ENCODE peak calls at places on chromosomes 7 and 10, in nine cellular contexts. One of them, this sample, is unnamed.

GRCh38 chr7:117283779-117284178 is 39.1 kb downstream of the WNT2 start:
- DNase-seq in transverse colon: no peak
- DNase-seq in upper lobe of left lung: no peak
- DNase-seq in spleen: no peak
- DNase-seq in GM12892: no peak
- DNase-seq in stomach: no peak
- DNase-seq in prostate gland: no peak
- DNase-seq in suprapubic skin: peak; percentile 49
- DNase-seq in K562: no peak
- DNase-seq in this sample: no peak

GRCh38 chr7:84637568-84638338 is 443.2 kb upstream of the SEMA3A start:
- DNase-seq in transverse colon: no peak
- DNase-seq in upper lobe of left lung: no peak
- DNase-seq in spleen: peak; percentile 47
- DNase-seq in GM12892: no peak
- DNase-seq in stomach: no peak
- DNase-seq in prostate gland: no peak
- DNase-seq in suprapubic skin: no peak
- DNase-seq in K562: no peak
- DNase-seq in this sample: no peak

GRCh38 chr10:92814790-92815189 is 33.5 kb upstream of the EXOC6 start:
- DNase-seq in transverse colon: no peak
- DNase-seq in upper lobe of left lung: no peak
- DNase-seq in spleen: no peak
- DNase-seq in GM12892: no peak
- DNase-seq in stomach: no peak
- DNase-seq in prostate gland: no peak
- DNase-seq in suprapubic skin: no peak
- DNase-seq in K562: no peak
- DNase-seq in this sample: no peak

GRCh38 chr10:28302012-28302667 is 724 bp downstream of the MPP7 start:
- DNase-seq in transverse colon: peak; percentile 14
- DNase-seq in upper lobe of left lung: peak; percentile 34
- DNase-seq in spleen: no peak
- DNase-seq in GM12892: no peak
- DNase-seq in stomach: no peak
- DNase-seq in prostate gland: peak; percentile 15
- DNase-seq in suprapubic skin: no peak
- DNase-seq in K562: peak; percentile 66
- DNase-seq in this sample: no peak

GRCh38 chr7:20299145-20299544 is 31.6 kb upstream of the ITGB8 start:
- DNase-seq in transverse colon: no peak
- DNase-seq in upper lobe of left lung: no peak
- DNase-seq in spleen: no peak
- DNase-seq in GM12892: no peak
- DNase-seq in stomach: no peak
- DNase-seq in prostate gland: no peak
- DNase-seq in suprapubic skin: no peak
- DNase-seq in K562: no peak
- DNase-seq in this sample: no peak

GRCh38 chr7:151886783-151887182 is 9.9 kb upstream of the PRKAG2 start:
- DNase-seq in transverse colon: no peak
- DNase-seq in upper lobe of left lung: no peak
- DNase-seq in spleen: peak; percentile 54
- DNase-seq in GM12892: no peak
- DNase-seq in stomach: no peak
- DNase-seq in prostate gland: no peak
- DNase-seq in suprapubic skin: peak; percentile 72
- DNase-seq in K562: no peak
- DNase-seq in this sample: no peak

GRCh38 chr7:4849390-4849789 is 12.4 kb downstream of the PAPOLB start:
- DNase-seq in transverse colon: no peak
- DNase-seq in upper lobe of left lung: peak; percentile 48
- DNase-seq in spleen: no peak
- DNase-seq in GM12892: no peak
- DNase-seq in stomach: no peak
- DNase-seq in prostate gland: peak; percentile 28
- DNase-seq in suprapubic skin: peak; percentile 16
- DNase-seq in K562: peak; percentile 69
- DNase-seq in this sample: no peak

GRCh38 chr10:89699581-89700064 is 1.8 kb upstream of the KIF20B start:
- DNase-seq in transverse colon: no peak
- DNase-seq in upper lobe of left lung: no peak
- DNase-seq in spleen: no peak
- DNase-seq in GM12892: no peak
- DNase-seq in stomach: no peak
- DNase-seq in prostate gland: no peak
- DNase-seq in suprapubic skin: no peak
- DNase-seq in K562: no peak
- DNase-seq in this sample: no peak

GRCh38 chr10:62076872-62077271 is 175.4 kb downstream of the ARID5B start:
- DNase-seq in transverse colon: no peak
- DNase-seq in upper lobe of left lung: no peak
- DNase-seq in spleen: no peak
- DNase-seq in GM12892: no peak
- DNase-seq in stomach: no peak
- DNase-seq in prostate gland: no peak
- DNase-seq in suprapubic skin: no peak
- DNase-seq in K562: no peak
- DNase-seq in this sample: no peak

GRCh38 chr10:48594799-48595198 is 10.1 kb downstream of the ARHGAP22 start:
- DNase-seq in transverse colon: no peak
- DNase-seq in upper lobe of left lung: no peak
- DNase-seq in spleen: no peak
- DNase-seq in GM12892: no peak
- DNase-seq in stomach: no peak
- DNase-seq in prostate gland: no peak
- DNase-seq in suprapubic skin: no peak
- DNase-seq in K562: no peak
- DNase-seq in this sample: no peak

GRCh38 chr10:99981581-99982199 is 28.1 kb downstream of the DNMBP start:
- DNase-seq in transverse colon: no peak
- DNase-seq in upper lobe of left lung: no peak
- DNase-seq in spleen: no peak
- DNase-seq in GM12892: no peak
- DNase-seq in stomach: no peak
- DNase-seq in prostate gland: no peak
- DNase-seq in suprapubic skin: no peak
- DNase-seq in K562: no peak
- DNase-seq in this sample: no peak

GRCh38 chr10:69043931-69044531 is 43.9 kb upstream of the SRGN start:
- DNase-seq in transverse colon: no peak
- DNase-seq in upper lobe of left lung: no peak
- DNase-seq in spleen: no peak
- DNase-seq in GM12892: no peak
- DNase-seq in stomach: no peak
- DNase-seq in prostate gland: no peak
- DNase-seq in suprapubic skin: no peak
- DNase-seq in K562: no peak
- DNase-seq in this sample: no peak

GRCh38 chr10:133339708-133340380 is 3.1 kb upstream of the CALY start:
- DNase-seq in transverse colon: no peak
- DNase-seq in upper lobe of left lung: no peak
- DNase-seq in spleen: no peak
- DNase-seq in GM12892: no peak
- DNase-seq in stomach: no peak
- DNase-seq in prostate gland: no peak
- DNase-seq in suprapubic skin: no peak
- DNase-seq in K562: no peak
- DNase-seq in this sample: no peak

GRCh38 chr7:20199015-20199737 is 18.0 kb downstream of the MACC1 start:
- DNase-seq in transverse colon: peak; percentile 85
- DNase-seq in upper lobe of left lung: peak; percentile 76
- DNase-seq in spleen: peak; percentile 76
- DNase-seq in GM12892: no peak
- DNase-seq in stomach: peak; percentile 34
- DNase-seq in prostate gland: no peak
- DNase-seq in suprapubic skin: no peak
- DNase-seq in K562: peak; percentile 76
- DNase-seq in this sample: no peak

GRCh38 chr7:134645935-134646334 is 718 bp upstream of the BPGM start:
- DNase-seq in transverse colon: no peak
- DNase-seq in upper lobe of left lung: no peak
- DNase-seq in spleen: no peak
- DNase-seq in GM12892: no peak
- DNase-seq in stomach: no peak
- DNase-seq in prostate gland: no peak
- DNase-seq in suprapubic skin: no peak
- DNase-seq in K562: peak; percentile 69
- DNase-seq in this sample: no peak

GRCh38 chr10:58414270-58415041 is 29.2 kb downstream of the TFAM start:
- DNase-seq in transverse colon: no peak
- DNase-seq in upper lobe of left lung: no peak
- DNase-seq in spleen: no peak
- DNase-seq in GM12892: no peak
- DNase-seq in stomach: no peak
- DNase-seq in prostate gland: no peak
- DNase-seq in suprapubic skin: no peak
- DNase-seq in K562: peak; percentile 17
- DNase-seq in this sample: no peak

GRCh38 chr7:74021546-74022320 is 6.2 kb upstream of the ELN start:
- DNase-seq in transverse colon: no peak
- DNase-seq in upper lobe of left lung: no peak
- DNase-seq in spleen: no peak
- DNase-seq in GM12892: no peak
- DNase-seq in stomach: no peak
- DNase-seq in prostate gland: no peak
- DNase-seq in suprapubic skin: no peak
- DNase-seq in K562: peak; percentile 19
- DNase-seq in this sample: no peak

GRCh38 chr7:74025146-74025545 is 2.8 kb upstream of the ELN start:
- DNase-seq in transverse colon: no peak
- DNase-seq in upper lobe of left lung: no peak
- DNase-seq in spleen: no peak
- DNase-seq in GM12892: no peak
- DNase-seq in stomach: no peak
- DNase-seq in prostate gland: no peak
- DNase-seq in suprapubic skin: no peak
- DNase-seq in K562: no peak
- DNase-seq in this sample: no peak

GRCh38 chr7:74022507-74022906 is 5.5 kb upstream of the ELN start:
- DNase-seq in transverse colon: no peak
- DNase-seq in upper lobe of left lung: no peak
- DNase-seq in spleen: no peak
- DNase-seq in GM12892: no peak
- DNase-seq in stomach: no peak
- DNase-seq in prostate gland: no peak
- DNase-seq in suprapubic skin: no peak
- DNase-seq in K562: no peak
- DNase-seq in this sample: no peak

GRCh38 chr7:74023786-74024185 is 4.2 kb upstream of the ELN start:
- DNase-seq in transverse colon: no peak
- DNase-seq in upper lobe of left lung: no peak
- DNase-seq in spleen: no peak
- DNase-seq in GM12892: no peak
- DNase-seq in stomach: no peak
- DNase-seq in prostate gland: no peak
- DNase-seq in suprapubic skin: no peak
- DNase-seq in K562: no peak
- DNase-seq in this sample: no peak

DNA sequence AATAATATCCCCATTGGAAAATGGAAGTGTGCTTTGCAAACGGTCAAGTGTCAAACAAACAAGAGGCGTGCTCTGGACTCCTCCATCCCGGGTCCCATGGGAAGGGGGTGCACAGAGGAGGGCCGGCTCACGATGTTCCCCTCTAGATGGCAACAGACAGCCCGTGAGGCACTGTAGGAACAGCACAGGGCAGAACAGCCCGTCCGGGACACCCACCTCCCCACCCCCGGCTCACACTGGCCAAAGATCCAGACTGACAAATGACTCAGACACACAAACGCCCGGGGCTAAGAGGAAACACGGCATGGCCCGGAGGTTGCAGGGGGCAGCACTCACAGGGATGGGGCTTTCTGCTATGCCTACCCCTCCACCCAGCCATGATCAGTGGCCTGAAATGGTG is 4.9 kb upstream of the ELN start:
- DNase-seq in transverse colon: no peak
- DNase-seq in upper lobe of left lung: no peak
- DNase-seq in spleen: no peak
- DNase-seq in GM12892: no peak
- DNase-seq in stomach: peak; percentile 35
- DNase-seq in prostate gland: no peak
- DNase-seq in suprapubic skin: peak; percentile 88
- DNase-seq in K562: no peak
- DNase-seq in this sample: no peak
- TF ChIP-seq POLR2AphosphoS5 in transverse colon: no peak
- TF ChIP-seq POLR2AphosphoS5 in upper lobe of left lung: peak; percentile 57
- TF ChIP-seq POLR2AphosphoS5 in spleen: peak; percentile 53
- TF ChIP-seq POLR2AphosphoS5 in GM12892: no peak
- TF ChIP-seq POLR2AphosphoS5 in stomach: peak; percentile 36
- TF ChIP-seq POLR2AphosphoS5 in prostate gland: peak; percentile 34
- TF ChIP-seq POLR2AphosphoS5 in suprapubic skin: no peak
- TF ChIP-seq POLR2AphosphoS5 in K562: no peak
- TF ChIP-seq POLR2AphosphoS5 in this sample: no peak

GRCh38 chr7:140262242-140262903 is 85.6 kb upstream of the KDM7A start:
- DNase-seq in transverse colon: no peak
- DNase-seq in upper lobe of left lung: no peak
- DNase-seq in spleen: no peak
- DNase-seq in GM12892: no peak
- DNase-seq in stomach: no peak
- DNase-seq in prostate gland: no peak
- DNase-seq in suprapubic skin: no peak
- DNase-seq in K562: no peak
- DNase-seq in this sample: no peak
- TF ChIP-seq POLR2A in transverse colon: no peak
- TF ChIP-seq POLR2A in upper lobe of left lung: no peak
- TF ChIP-seq POLR2A in spleen: no peak
- TF ChIP-seq POLR2A in GM12892: no peak
- TF ChIP-seq POLR2A in stomach: no peak
- TF ChIP-seq POLR2A in prostate gland: no peak
- TF ChIP-seq POLR2A in suprapubic skin: no peak
- TF ChIP-seq POLR2A in K562: no peak
- TF ChIP-seq POLR2A in this sample: no peak

GRCh38 chr7:69630292-69630691 is 32.0 kb downstream of the AUTS2 start:
- DNase-seq in transverse colon: no peak
- DNase-seq in upper lobe of left lung: no peak
- DNase-seq in spleen: no peak
- DNase-seq in GM12892: no peak
- DNase-seq in stomach: no peak
- DNase-seq in prostate gland: no peak
- DNase-seq in suprapubic skin: no peak
- DNase-seq in K562: no peak
- DNase-seq in this sample: no peak
- TF ChIP-seq POLR2AphosphoS5 in transverse colon: no peak
- TF ChIP-seq POLR2AphosphoS5 in upper lobe of left lung: no peak
- TF ChIP-seq POLR2AphosphoS5 in spleen: no peak
- TF ChIP-seq POLR2AphosphoS5 in GM12892: no peak
- TF ChIP-seq POLR2AphosphoS5 in stomach: peak; percentile 61
- TF ChIP-seq POLR2AphosphoS5 in prostate gland: no peak
- TF ChIP-seq POLR2AphosphoS5 in suprapubic skin: no peak
- TF ChIP-seq POLR2AphosphoS5 in K562: no peak
- TF ChIP-seq POLR2AphosphoS5 in this sample: no peak

GRCh38 chr10:110501142-110501937 is 3.6 kb downstream of the DUSP5 start:
- DNase-seq in transverse colon: peak; percentile 88
- DNase-seq in upper lobe of left lung: peak; percentile 95
- DNase-seq in spleen: peak; percentile 85
- DNase-seq in GM12892: no peak
- DNase-seq in stomach: peak; percentile 76
- DNase-seq in prostate gland: peak; percentile 44
- DNase-seq in suprapubic skin: peak; percentile 92
- DNase-seq in K562: peak; percentile 94
- DNase-seq in this sample: no peak
- TF ChIP-seq POLR2A in transverse colon: peak; percentile 25
- TF ChIP-seq POLR2A in upper lobe of left lung: peak; percentile 32
- TF ChIP-seq POLR2A in spleen: no peak
- TF ChIP-seq POLR2A in GM12892: peak; percentile 76
- TF ChIP-seq POLR2A in stomach: no peak
- TF ChIP-seq POLR2A in prostate gland: peak; percentile 21
- TF ChIP-seq POLR2A in suprapubic skin: no peak
- TF ChIP-seq POLR2A in K562: peak; percentile 58
- TF ChIP-seq POLR2A in this sample: no peak